ENCODE peak calls at places on chromosomes 7 and 10, in seven cellular contexts. One of them, this sample, is unnamed.

GRCh38 chr10:77566228-77566627 is 71.4 kb downstream of the KCNMA1 start:
- DNase-seq in HuH-7.5: no peak
- DNase-seq in GM23248: peak
- DNase-seq in stimulated activated CD4-positive, alpha-beta T cell treated with anti-CD3 and anti-CD28 coated beads, Interleukin-1b, Interleukin-23, amount 100 ng/mL, for 4 hours: no peak
- DNase-seq in Panc1: no peak
- DNase-seq in activated T-cell treated with anti-CD3 and anti-CD28 coated beads, Interleukin-2, amount 50 U/mL, for 48 hours: no peak
- DNase-seq in HFF-Myc: no peak
- DNase-seq in this sample: no peak

GRCh38 chr7:17815318-17815717 is 125.0 kb downstream of the SNX13 start:
- DNase-seq in stimulated activated CD4-positive, alpha-beta T cell treated with anti-CD3 and anti-CD28 coated beads, Interleukin-1b, Interleukin-23, amount 100 ng/mL, for 4 hours: no peak
- DNase-seq in HuH-7.5: no peak
- DNase-seq in Panc1: no peak
- DNase-seq in GM23248: no peak
- DNase-seq in HFF-Myc: no peak
- DNase-seq in activated T-cell treated with anti-CD3 and anti-CD28 coated beads, Interleukin-2, amount 50 U/mL, for 48 hours: no peak
- DNase-seq in this sample: no peak

GRCh38 chr7:42843209-42843800 is 68.6 kb downstream of the C7orf25 start:
- DNase-seq in HFF-Myc: no peak
- DNase-seq in GM23248: peak
- DNase-seq in Panc1: no peak
- DNase-seq in stimulated activated CD4-positive, alpha-beta T cell treated with anti-CD3 and anti-CD28 coated beads, Interleukin-1b, Interleukin-23, amount 100 ng/mL, for 4 hours: no peak
- DNase-seq in HuH-7.5: no peak
- DNase-seq in activated T-cell treated with anti-CD3 and anti-CD28 coated beads, Interleukin-2, amount 50 U/mL, for 48 hours: no peak
- DNase-seq in this sample: no peak

GRCh38 chr10:102777696-102778530 is 34.2 kb downstream of the WBP1L start:
- DNase-seq in HuH-7.5: no peak
- DNase-seq in activated T-cell treated with anti-CD3 and anti-CD28 coated beads, Interleukin-2, amount 50 U/mL, for 48 hours: no peak
- DNase-seq in GM23248: no peak
- DNase-seq in stimulated activated CD4-positive, alpha-beta T cell treated with anti-CD3 and anti-CD28 coated beads, Interleukin-1b, Interleukin-23, amount 100 ng/mL, for 4 hours: no peak
- DNase-seq in HFF-Myc: no peak
- DNase-seq in Panc1: no peak
- DNase-seq in this sample: no peak

GRCh38 chr7:108448777-108449576 is 7.3 kb downstream of the NRCAM start:
- DNase-seq in Panc1: no peak
- DNase-seq in HuH-7.5: no peak
- DNase-seq in activated T-cell treated with anti-CD3 and anti-CD28 coated beads, Interleukin-2, amount 50 U/mL, for 48 hours: no peak
- DNase-seq in HFF-Myc: no peak
- DNase-seq in stimulated activated CD4-positive, alpha-beta T cell treated with anti-CD3 and anti-CD28 coated beads, Interleukin-1b, Interleukin-23, amount 100 ng/mL, for 4 hours: no peak
- DNase-seq in GM23248: no peak
- DNase-seq in this sample: peak

GRCh38 chr10:58465641-58466040 is 47.0 kb upstream of the BICC1 start:
- DNase-seq in activated T-cell treated with anti-CD3 and anti-CD28 coated beads, Interleukin-2, amount 50 U/mL, for 48 hours: no peak
- DNase-seq in stimulated activated CD4-positive, alpha-beta T cell treated with anti-CD3 and anti-CD28 coated beads, Interleukin-1b, Interleukin-23, amount 100 ng/mL, for 4 hours: no peak
- DNase-seq in HuH-7.5: no peak
- DNase-seq in Panc1: no peak
- DNase-seq in GM23248: peak
- DNase-seq in HFF-Myc: no peak
- DNase-seq in this sample: no peak

GRCh38 chr10:87646192-87646909 is 13.3 kb upstream of the PAPSS2 start:
- DNase-seq in stimulated activated CD4-positive, alpha-beta T cell treated with anti-CD3 and anti-CD28 coated beads, Interleukin-1b, Interleukin-23, amount 100 ng/mL, for 4 hours: no peak
- DNase-seq in HFF-Myc: no peak
- DNase-seq in GM23248: no peak
- DNase-seq in HuH-7.5: no peak
- DNase-seq in Panc1: no peak
- DNase-seq in activated T-cell treated with anti-CD3 and anti-CD28 coated beads, Interleukin-2, amount 50 U/mL, for 48 hours: no peak
- DNase-seq in this sample: no peak

GRCh38 chr7:142812437-142813215 is 41.9 kb downstream of the PRSS2 start:
- DNase-seq in HFF-Myc: no peak
- DNase-seq in activated T-cell treated with anti-CD3 and anti-CD28 coated beads, Interleukin-2, amount 50 U/mL, for 48 hours: no peak
- DNase-seq in GM23248: peak
- DNase-seq in HuH-7.5: no peak
- DNase-seq in stimulated activated CD4-positive, alpha-beta T cell treated with anti-CD3 and anti-CD28 coated beads, Interleukin-1b, Interleukin-23, amount 100 ng/mL, for 4 hours: no peak
- DNase-seq in Panc1: no peak
- DNase-seq in this sample: no peak

GRCh38 chr10:49083256-49083655 is 32.1 kb downstream of the VSTM4 start:
- DNase-seq in HuH-7.5: no peak
- DNase-seq in GM23248: no peak
- DNase-seq in activated T-cell treated with anti-CD3 and anti-CD28 coated beads, Interleukin-2, amount 50 U/mL, for 48 hours: no peak
- DNase-seq in HFF-Myc: no peak
- DNase-seq in Panc1: no peak
- DNase-seq in stimulated activated CD4-positive, alpha-beta T cell treated with anti-CD3 and anti-CD28 coated beads, Interleukin-1b, Interleukin-23, amount 100 ng/mL, for 4 hours: no peak
- DNase-seq in this sample: no peak

GRCh38 chr7:5231811-5232484 is 41.9 kb downstream of the WIPI2 start:
- DNase-seq in HFF-Myc: no peak
- DNase-seq in activated T-cell treated with anti-CD3 and anti-CD28 coated beads, Interleukin-2, amount 50 U/mL, for 48 hours: no peak
- DNase-seq in HuH-7.5: no peak
- DNase-seq in Panc1: no peak
- DNase-seq in stimulated activated CD4-positive, alpha-beta T cell treated with anti-CD3 and anti-CD28 coated beads, Interleukin-1b, Interleukin-23, amount 100 ng/mL, for 4 hours: no peak
- DNase-seq in GM23248: no peak
- DNase-seq in this sample: no peak

GRCh38 chr7:42192851-42193456 is 44.1 kb downstream of the GLI3 start:
- DNase-seq in Panc1: no peak
- DNase-seq in HFF-Myc: no peak
- DNase-seq in activated T-cell treated with anti-CD3 and anti-CD28 coated beads, Interleukin-2, amount 50 U/mL, for 48 hours: no peak
- DNase-seq in GM23248: no peak
- DNase-seq in HuH-7.5: no peak
- DNase-seq in stimulated activated CD4-positive, alpha-beta T cell treated with anti-CD3 and anti-CD28 coated beads, Interleukin-1b, Interleukin-23, amount 100 ng/mL, for 4 hours: no peak
- DNase-seq in this sample: no peak